ENCODE peak calls at places on chromosomes 2 and 18, in six cellular contexts. M, A, H, V, S and N are unnamed samples.

GRCh38 chr18:9366126-9366714 is 31.6 kb downstream of the TWSG1 start:
- DNase-seq in M (no peak), S (no peak), H (peak; percentile 30), A (peak; percentile 60), V (no peak), N (peak; percentile 62)

GRCh38 chr2:40093036-40093673 is 314.1 kb upstream of the THUMPD2 start:
- DNase-seq in H (no peak), V (no peak), S (no peak), M (no peak), A (peak; percentile 72), N (peak; percentile 50)

GRCh38 chr2:37215255-37215654 is 16.1 kb downstream of the CEBPZ start:
- DNase-seq in S (no peak), V (no peak), A (peak; percentile 11), M (no peak), H (no peak), N (peak; percentile 30)

GRCh38 chr2:54657664-54658083 is 65.8 kb upstream of the EML6 start:
- DNase-seq in A (peak; percentile 56), H (peak; percentile 70), V (peak; percentile 17), S (peak; percentile 65), M (no peak), N (peak; percentile 60)

GRCh38 chr2:219079417-219079816 is 18.7 kb upstream of the IHH start:
- DNase-seq in V (no peak), M (no peak), A (peak; percentile 44), S (no peak), H (no peak), N (no peak)

GRCh38 chr18:46488472-46489213 is 168.4 kb downstream of the LOXHD1 start:
- DNase-seq in H (no peak), S (no peak), V (no peak), M (no peak), A (no peak), N (no peak)

GRCh38 chr2:173854840-173855239 is 110.3 kb downstream of the SP3 start:
- DNase-seq in M (no peak), A (peak; percentile 22), H (no peak), V (no peak), S (no peak), N (peak; percentile 42)

GRCh38 chr18:25283769-25284168 is 68.2 kb downstream of the ZNF521 start:
- DNase-seq in S (no peak), V (no peak), H (no peak), A (no peak), M (no peak), N (no peak)

GRCh38 chr2:98311090-98311489 is 35.2 kb upstream of the CNGA3 start:
- DNase-seq in M (no peak), H (no peak), V (no peak), S (no peak), A (no peak), N (no peak)

GRCh38 chr18:44939037-44939665 is 258.5 kb downstream of the SETBP1 start:
- DNase-seq in H (no peak), M (no peak), V (no peak), A (no peak), S (no peak), N (no peak)
- H3K4me3 ChIP-seq in H (no peak overlapping the region), M (no peak overlapping the region), V (no peak overlapping the region), A (no peak overlapping the region), S (no peak overlapping the region), N (no peak overlapping the region)

DNA sequence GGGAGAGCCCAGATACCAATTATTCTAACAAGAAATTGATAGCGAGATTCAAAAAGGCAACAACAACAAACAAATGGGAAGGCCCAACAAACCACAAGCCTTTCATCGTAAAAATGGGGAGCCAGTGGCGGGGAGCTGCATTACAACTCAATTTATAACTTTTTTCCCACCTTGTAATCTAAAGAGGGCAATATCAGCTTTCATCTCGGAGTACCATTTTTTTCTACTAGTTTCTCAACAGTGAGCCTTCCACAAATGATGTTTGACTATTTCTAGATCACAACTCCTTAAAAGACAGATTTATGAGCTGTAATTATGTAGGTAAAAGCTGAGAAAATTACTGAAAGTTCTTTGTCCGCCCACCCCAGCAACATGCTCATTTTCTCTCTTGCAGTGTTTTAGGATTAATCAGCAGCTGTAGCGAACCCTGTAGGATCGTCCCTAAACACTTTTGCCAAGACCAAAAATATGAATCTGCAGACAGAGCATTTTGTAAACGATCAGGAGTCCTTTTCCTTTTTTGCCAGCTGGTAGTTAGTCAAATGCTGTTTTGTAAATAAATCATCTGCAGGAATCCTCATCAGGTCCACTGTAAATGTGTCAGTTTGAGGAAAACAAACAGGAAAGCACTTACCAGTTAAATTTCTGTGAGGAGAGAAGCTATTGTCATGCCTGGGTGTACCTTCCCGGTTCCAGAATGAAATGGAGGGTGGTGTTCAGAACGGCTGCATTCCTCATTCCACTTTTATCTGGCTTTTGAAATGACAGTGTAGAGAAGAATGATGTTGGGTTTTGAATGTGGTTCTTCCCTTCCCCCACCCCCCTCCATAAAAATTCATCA is 53.2 kb downstream of the EEF1B2 start:
- DNase-seq in S (no peak), M (no peak), V (no peak), A (peak; percentile 80), H (no peak), N (peak; percentile 64)
- H3K4me3 ChIP-seq in S (no peak overlapping the region), M (no peak overlapping the region), V (no peak overlapping the region), A (no peak overlapping the region), H (no peak overlapping the region), N (peak overlapping the region; percentile 48)

DNA sequence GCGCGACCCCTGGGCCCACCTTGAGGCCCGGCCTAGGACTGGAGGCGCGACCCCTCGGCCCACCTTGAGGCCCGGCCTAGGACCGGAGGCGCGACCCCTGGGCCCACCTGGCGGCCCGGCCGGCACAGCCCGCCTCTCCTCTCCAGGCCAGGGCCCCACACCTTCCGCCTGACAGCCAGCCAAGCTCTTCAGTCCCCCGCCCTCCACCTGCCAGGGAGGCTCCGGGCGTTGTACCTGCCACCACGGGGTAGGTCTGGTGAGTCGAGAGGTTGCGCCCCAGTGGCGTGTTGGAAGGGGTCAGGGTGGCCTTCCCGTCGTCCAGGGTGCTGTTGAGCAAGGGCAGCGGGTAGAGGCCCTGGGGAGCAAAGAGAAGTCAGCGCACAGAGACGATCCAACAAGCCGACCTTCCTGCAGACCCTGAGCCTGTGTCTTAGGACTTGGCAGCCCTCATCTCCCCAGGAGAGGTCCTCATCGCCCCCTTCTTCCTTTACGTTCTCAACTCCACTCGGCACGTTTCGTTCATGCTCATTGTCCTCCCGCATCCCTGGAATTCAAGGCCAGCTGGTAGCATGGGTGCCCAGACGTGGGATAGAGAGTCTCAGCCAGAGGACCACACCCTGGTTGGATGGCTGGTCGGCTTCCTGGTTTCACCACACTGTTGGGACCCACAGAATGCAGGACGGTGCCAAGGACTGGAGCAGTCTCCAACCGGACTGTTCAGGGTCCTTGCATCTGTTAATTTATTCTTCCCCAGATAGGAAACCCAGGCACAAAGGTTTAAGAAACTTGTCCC is 42.2 kb downstream of the PAX8 start:
- DNase-seq in A (no peak), H (no peak), M (peak; percentile 83), V (no peak), S (no peak), N (no peak)
- H3K4me3 ChIP-seq in A (no peak overlapping the region), H (peak overlapping the region; percentile 68), M (no peak overlapping the region), V (no peak overlapping the region), S (peak overlapping the region; percentile 89), N (peak overlapping the region; percentile 38)

GRCh38 chr2:211361383-211361782 is 805.0 kb downstream of the CPS1 start:
- DNase-seq in H (no peak), A (no peak), S (no peak), V (no peak), M (no peak), N (no peak)
- H3K4me3 ChIP-seq in H (no peak overlapping the region), A (no peak overlapping the region), S (no peak overlapping the region), V (no peak overlapping the region), M (no peak overlapping the region), N (no peak overlapping the region)

GRCh38 chr2:31946838-31947237 is 64.0 kb downstream of the MEMO1 start:
- DNase-seq in M (no peak), V (no peak), S (no peak), H (no peak), A (no peak), N (no peak)

GRCh38 chr2:31944828-31945571 is 65.8 kb downstream of the MEMO1 start:
- DNase-seq in S (no peak), M (no peak), A (no peak), H (no peak), V (no peak), N (no peak)

GRCh38 chr2:31940920-31941319 is 69.9 kb downstream of the MEMO1 start:
- DNase-seq in H (no peak), A (no peak), S (no peak), V (no peak), M (no peak), N (no peak)

GRCh38 chr2:31945572-31945935 is 65.3 kb downstream of the MEMO1 start:
- DNase-seq in H (peak; percentile 36), V (no peak), A (peak; percentile 76), S (no peak), M (no peak), N (peak; percentile 69)

GRCh38 chr2:31943636-31944225 is 67.1 kb downstream of the MEMO1 start:
- DNase-seq in M (no peak), H (no peak), V (no peak), S (no peak), A (no peak), N (no peak)
- H3K4me3 ChIP-seq in M (no peak overlapping the region), H (no peak overlapping the region), V (no peak overlapping the region), S (no peak overlapping the region), A (no peak overlapping the region), N (no peak overlapping the region)

DNA sequence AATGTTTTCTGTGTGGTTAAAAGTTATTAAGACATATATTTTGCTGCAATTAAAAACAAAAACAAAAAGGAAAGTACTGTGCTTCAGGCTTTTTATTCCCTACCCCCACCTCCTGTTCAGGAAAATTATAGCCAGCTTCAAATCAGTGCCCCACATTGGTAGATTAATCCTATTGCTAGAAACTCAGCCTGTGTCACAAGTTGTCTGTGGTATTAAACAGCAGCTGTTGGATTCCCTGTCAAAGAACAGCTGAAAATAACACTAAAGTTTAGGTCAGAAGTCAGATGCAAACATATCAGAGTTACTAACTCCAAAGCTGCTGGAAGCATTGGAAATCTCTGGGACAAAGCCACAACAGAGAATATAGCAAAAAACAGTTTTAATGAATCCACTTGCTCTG is 798 bp upstream of the CCDC141 start:
- DNase-seq in A (no peak), M (no peak), H (no peak), S (no peak), V (no peak), N (no peak)
- H3K4me3 ChIP-seq in A (peak overlapping the region; percentile 94), M (no peak overlapping the region), H (no peak overlapping the region), S (no peak overlapping the region), V (no peak overlapping the region), N (no peak overlapping the region)

DNA sequence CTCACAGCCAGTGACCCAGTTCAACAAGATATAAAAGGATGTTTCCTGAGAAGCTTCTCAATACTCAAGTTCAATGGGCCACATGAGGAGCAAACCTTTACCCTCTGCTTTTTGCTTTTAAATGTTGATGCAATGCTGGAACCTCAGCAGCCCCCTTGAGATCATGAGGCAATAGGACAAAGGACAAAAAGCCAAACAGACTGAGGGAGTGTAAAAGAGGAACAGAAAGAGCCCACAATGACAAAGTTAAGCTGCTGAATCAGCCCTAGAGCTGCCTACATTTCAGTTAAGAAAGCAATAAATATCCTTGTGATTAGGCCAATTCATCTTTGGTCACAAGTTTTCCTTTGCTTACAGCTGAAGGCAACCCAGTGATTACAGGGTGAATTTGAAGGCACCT is 76.9 kb downstream of the MRO start:
- DNase-seq in M (no peak), V (no peak), A (no peak), H (no peak), S (no peak), N (no peak)
- H3K4me3 ChIP-seq in M (no peak overlapping the region), V (no peak overlapping the region), A (no peak overlapping the region), H (no peak overlapping the region), S (no peak overlapping the region), N (no peak overlapping the region)